ENCODE peak calls at places on chromosome 17, in nine cellular contexts. H is cardiac muscle cell; G is endodermal cell; D is CD8-positive, alpha-beta T cell; L is tibial artery; M is CD4-positive, CD25-positive, alpha-beta regulatory T cell; E is GM23248; O is neural progenitor cell; Q is aorta. C is an unnamed sample. For H3K36me3, the result is how much of the 10 kb centered on the place peaks cover.

GRCh38 chr17:28475151-28475900 is 1.9 kb downstream of the SLC13A2 start:
- DNase-seq in G (no peak), D (no peak), L (no peak), E (no peak), M (peak), O (no peak), H (no peak), Q (no peak), C (peak)

GRCh38 chr17:50052241-50052788 is 3.6 kb upstream of the ITGA3 start:
- DNase-seq in M (no peak), O (no peak), D (no peak), E (no peak), L (no peak), G (peak), Q (no peak), H (no peak), C (no peak)

GRCh38 chr17:19501219-19501618 is 32.4 kb upstream of the SLC47A1 start:
- DNase-seq in L (no peak), E (no peak), Q (no peak), D (no peak), H (no peak), M (no peak), G (no peak), O (no peak), C (no peak)

GRCh38 chr17:19876524-19877161 is 8.9 kb upstream of the ULK2 start:
- DNase-seq in E (no peak), D (peak), L (peak), O (no peak), M (peak), Q (no peak), H (no peak), G (no peak), C (no peak)

GRCh38 chr17:76871668-76872067 is 3.5 kb downstream of the MGAT5B start:
- DNase-seq in O (no peak), L (no peak), Q (no peak), D (no peak), H (no peak), G (no peak), E (no peak), M (no peak), C (no peak)

GRCh38 chr17:29633886-29634285 is 11.2 kb upstream of the CORO6 start:
- DNase-seq in G (peak), D (no peak), L (no peak), Q (no peak), M (peak), H (no peak), E (no peak), O (peak), C (no peak)

GRCh38 chr17:33725675-33726271 is 432.7 kb upstream of the ASIC2 start:
- DNase-seq in Q (no peak), H (peak), D (no peak), O (peak), M (peak), E (peak), L (peak), G (peak), C (peak)

GRCh38 chr17:20225162-20226115 is 216.3 kb downstream of the SPECC1 start:
- DNase-seq in L (no peak), G (no peak), D (no peak), Q (no peak), O (no peak), M (no peak), E (no peak), H (no peak), C (peak)

GRCh38 chr17:82767041-82767754 is 15.3 kb downstream of the TBCD start:
- DNase-seq in D (no peak), O (peak), G (peak), L (no peak), Q (no peak), E (peak), M (peak), H (peak), C (peak)

DNA sequence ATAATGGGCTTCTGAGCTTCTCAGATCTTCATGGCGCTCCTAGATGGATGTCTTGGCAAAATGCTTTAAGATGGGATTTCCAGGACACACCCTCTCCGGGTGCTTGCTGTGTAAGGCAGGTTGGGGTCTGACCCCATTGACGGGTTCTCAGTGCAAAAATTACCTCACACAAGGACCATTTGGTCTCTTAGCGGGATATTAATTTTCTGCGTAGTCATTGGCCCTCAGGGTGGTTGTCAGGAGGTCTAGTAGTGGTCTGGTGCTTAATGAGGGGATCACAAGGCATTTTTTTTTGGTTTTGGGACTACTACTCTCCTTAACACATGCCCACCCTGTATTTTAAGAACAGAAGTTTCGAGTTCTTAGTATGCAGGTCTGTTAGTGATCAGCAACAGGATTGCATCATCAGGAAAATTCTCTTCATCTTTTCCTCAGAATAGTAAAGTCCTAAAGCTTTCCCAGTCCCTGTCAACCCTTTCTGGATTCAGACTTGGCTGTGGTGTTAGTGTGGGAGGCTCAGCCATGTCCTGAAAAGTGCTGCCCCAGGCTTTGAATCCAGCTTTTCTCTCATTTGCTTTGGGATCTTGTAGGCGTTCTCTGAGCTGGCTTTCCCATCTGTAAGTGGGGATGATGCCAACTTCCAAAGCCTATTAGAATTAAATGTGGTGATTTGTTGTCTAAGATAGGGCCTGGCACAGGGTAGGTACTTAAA is 2.8 kb downstream of the ALKBH5 start:
- DNase-seq in O (no peak), M (no peak), L (no peak), H (peak), D (no peak), E (peak), G (no peak), Q (no peak), C (no peak)
- H3K27ac ChIP-seq in O (no peak), M (peak), L (peak), H (no peak), D (no peak), E (peak), G (no peak), Q (no peak), C (no peak)

DNA sequence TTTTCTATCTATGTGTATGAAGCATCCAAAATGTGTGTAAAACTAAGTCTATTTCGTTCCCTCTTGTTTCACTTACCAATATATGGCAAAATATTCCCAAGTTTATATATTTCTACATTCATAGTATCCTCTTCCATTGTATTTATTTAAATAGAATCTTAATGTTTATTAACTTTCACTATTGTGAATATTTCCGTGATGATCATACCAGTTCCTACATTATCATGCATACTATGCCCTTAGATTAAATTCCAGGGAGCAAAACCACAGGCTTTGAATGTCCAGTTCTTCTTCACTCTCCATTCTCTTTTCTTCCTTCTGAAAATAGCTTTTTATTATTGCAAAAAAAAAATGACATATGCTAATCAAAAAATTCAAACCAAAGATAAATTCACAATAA is 4.0 kb downstream of the MAP2K6 start:
- DNase-seq in H (no peak), M (no peak), Q (no peak), O (no peak), E (no peak), D (no peak), G (no peak), L (no peak), C (peak)
- H3K4me3 ChIP-seq in H (no peak), M (no peak), Q (no peak), O (peak), E (no peak), D (no peak), G (no peak), L (no peak), C (no peak)

DNA sequence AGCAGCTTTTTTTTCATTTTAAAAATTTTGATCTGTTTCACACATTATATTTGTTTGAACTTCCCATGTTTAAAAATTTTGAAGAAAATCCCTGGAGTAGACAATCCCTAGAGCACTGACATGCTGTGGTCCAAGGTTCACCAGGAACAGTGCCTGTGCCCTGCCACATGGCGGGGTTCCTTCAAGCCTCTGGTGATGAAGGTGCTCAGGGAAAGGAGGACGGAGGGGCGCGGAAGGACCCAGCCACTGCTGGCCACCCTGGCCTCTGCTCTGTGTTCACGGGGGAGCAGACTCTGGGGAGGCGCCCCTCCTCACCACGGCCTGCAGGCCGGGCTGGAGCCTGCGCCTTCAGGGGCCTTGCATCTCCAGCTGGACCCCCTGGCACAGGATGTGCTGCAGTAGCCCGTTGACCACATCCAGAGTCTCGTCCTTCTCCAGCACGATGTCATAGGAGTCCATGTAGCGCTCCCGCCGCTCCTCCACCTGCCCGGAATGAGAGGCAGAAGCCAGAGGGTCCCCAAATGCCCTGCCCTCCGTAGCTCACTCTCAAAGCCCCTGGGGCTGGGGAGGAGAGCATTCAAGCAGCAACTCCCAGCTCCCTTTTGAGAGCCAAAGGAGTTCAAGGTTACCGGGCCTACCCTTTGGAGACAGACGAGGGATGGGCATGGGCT is 10.7 kb downstream of the NT5C3B start:
- DNase-seq in H (no peak), E (no peak), L (no peak), M (no peak), D (no peak), G (no peak), Q (peak), O (no peak), C (no peak)
- H3K36me3 ChIP-seq in H (under half), E (under half), L (under half), M (under half), D (under half), G (under half), Q (under half), O (under half), C (under half)

GRCh38 chr17:40580140-40580539 is 14.9 kb upstream of the CCR7 start:
- DNase-seq in O (no peak), E (no peak), H (no peak), M (no peak), D (no peak), Q (no peak), G (no peak), L (no peak), C (no peak)

GRCh38 chr17:40579471-40579870 is 14.2 kb upstream of the CCR7 start:
- DNase-seq in Q (no peak), E (no peak), H (no peak), L (no peak), O (no peak), D (no peak), G (no peak), M (no peak), C (no peak)

GRCh38 chr17:40577611-40578065 is 12.4 kb upstream of the CCR7 start:
- DNase-seq in Q (no peak), E (no peak), D (no peak), L (no peak), O (no peak), H (no peak), M (peak), G (peak), C (no peak)

DNA sequence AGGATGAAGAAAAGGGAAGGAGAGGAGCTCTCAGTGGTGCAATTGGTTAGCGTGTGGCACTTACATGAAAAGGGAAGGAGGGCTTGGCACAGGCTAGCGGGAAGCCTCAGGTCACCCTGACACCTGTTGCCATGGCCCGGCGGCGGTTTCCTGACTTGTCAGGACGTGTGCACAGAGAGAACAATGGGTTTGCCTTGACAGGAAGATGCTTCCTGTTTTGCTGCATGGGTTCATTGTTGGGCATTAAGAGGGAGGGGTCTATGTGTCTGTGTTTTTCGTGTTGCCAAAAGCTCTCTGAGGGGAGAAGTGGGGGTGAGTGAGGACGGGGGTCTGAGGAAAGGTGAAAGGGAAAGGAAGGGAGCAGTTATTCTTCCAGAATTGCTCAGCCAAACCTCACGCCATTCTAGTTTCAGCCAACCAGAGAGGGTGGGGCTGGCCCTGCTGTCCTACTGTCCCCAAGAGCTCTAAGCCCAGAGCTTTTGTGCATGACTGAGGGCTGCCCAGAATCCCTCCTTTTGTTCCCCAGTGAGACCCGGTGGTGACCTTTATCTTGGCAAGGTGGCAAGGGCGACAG is 17.1 kb upstream of the CCR7 start:
- DNase-seq in E (no peak), L (no peak), G (peak), Q (no peak), O (no peak), H (no peak), M (peak), D (peak), C (peak)
- H3K27ac ChIP-seq in E (no peak), L (no peak), G (no peak), Q (no peak), O (no peak), H (no peak), M (peak), D (peak), C (peak)

GRCh38 chr17:74429604-74430384 is 2.1 kb upstream of the GPRC5C start:
- DNase-seq in D (no peak), H (no peak), G (peak), E (no peak), M (no peak), Q (no peak), L (no peak), O (peak), C (peak)
- H3K4me3 ChIP-seq in D (no peak), H (peak), G (peak), E (no peak), M (no peak), Q (peak), L (peak), O (peak), C (no peak)

C was measured in small intestine.